ENCODE peak calls at places on chromosomes 13 and 19, in four cellular contexts. U is HepG2, J is H1, V is K562. F is an unnamed sample.

GRCh38 chr19:18514800-18515682 is 6.8 kb downstream of the ELL start:
- DNase-seq in J (no peak), U (peak), V (no peak), F (no peak)

GRCh38 chr19:54473071-54473941 is at the start of gene CDC42EP5:
- DNase-seq in U (no peak), J (no peak), V (peak), F (no peak)

GRCh38 chr13:95378603-95379002 is 77.4 kb upstream of the ABCC4 start:
- DNase-seq in U (no peak), V (no peak), J (no peak), F (no peak)

GRCh38 chr19:32748497-32748896 is 28.9 kb downstream of the TDRD12 start:
- DNase-seq in U (peak), J (no peak), V (peak), F (no peak)

GRCh38 chr19:51959791-51960190 is 26.8 kb downstream of the ZNF350 start:
- DNase-seq in U (no peak), J (no peak), V (no peak), F (no peak)

GRCh38 chr19:29696045-29696682 is 18.9 kb downstream of the C19orf12 start:
- DNase-seq in V (no peak), U (no peak), J (no peak), F (no peak)

GRCh38 chr19:1410136-1410786 is 2.9 kb downstream of the DAZAP1 start:
- DNase-seq in V (no peak), J (no peak), U (no peak), F (no peak)

GRCh38 chr19:54209058-54209747 is 8.5 kb downstream of the RPS9 start:
- DNase-seq in U (no peak), J (no peak), V (peak), F (no peak)

GRCh38 chr13:28251462-28251861 is 113.1 kb downstream of the PAN3 start:
- DNase-seq in V (no peak), J (no peak), U (no peak), F (no peak)

GRCh38 chr13:106865706-106866288 is 297.9 kb upstream of the ARGLU1 start:
- DNase-seq in J (no peak), V (no peak), U (no peak), F (no peak)

GRCh38 chr19:48445256-48445605 is 552 bp upstream of the GRWD1 start:
- DNase-seq in V (peak), J (no peak), U (peak), F (peak)

GRCh38 chr13:49347650-49348385 is 96.0 kb downstream of the CAB39L start:
- DNase-seq in V (no peak), U (no peak), J (no peak), F (no peak)

GRCh38 chr19:10655457-10656312 is 1.5 kb downstream of the ILF3 start:
- DNase-seq in U (peak), J (no peak), V (no peak), F (no peak)

GRCh38 chr13:42211704-42212103 is 60.2 kb upstream of the AKAP11 start:
- DNase-seq in J (no peak), V (no peak), U (no peak), F (no peak)

GRCh38 chr13:66114127-66114526 is 1116.0 kb downstream of the PCDH9 start:
- DNase-seq in J (no peak), V (no peak), U (no peak), F (no peak)

GRCh38 chr13:59261928-59262488 is 901.7 kb downstream of the DIAPH3 start:
- DNase-seq in J (no peak), U (peak), V (peak), F (no peak)

GRCh38 chr13:99974296-99974938 is 2.9 kb upstream of the ZIC5 start:
- DNase-seq in V (no peak), U (no peak), J (no peak), F (no peak)

GRCh38 chr19:10335149-10336053 is 2.1 kb upstream of the RAVER1 start:
- DNase-seq in U (no peak), J (no peak), V (no peak), F (no peak)

GRCh38 chr19:46990998-46991676 is 28.5 kb upstream of the NPAS1 start:
- DNase-seq in U (peak), J (peak), V (peak), F (peak)

GRCh38 chr19:4814625-4815425 is 16.7 kb downstream of the TICAM1 start:
- DNase-seq in V (no peak), J (no peak), U (no peak), F (no peak)

GRCh38 chr19:51016798-51017683 is 2.5 kb downstream of the KLK10 start:
- DNase-seq in J (peak), U (peak), V (peak), F (peak)

DNA sequence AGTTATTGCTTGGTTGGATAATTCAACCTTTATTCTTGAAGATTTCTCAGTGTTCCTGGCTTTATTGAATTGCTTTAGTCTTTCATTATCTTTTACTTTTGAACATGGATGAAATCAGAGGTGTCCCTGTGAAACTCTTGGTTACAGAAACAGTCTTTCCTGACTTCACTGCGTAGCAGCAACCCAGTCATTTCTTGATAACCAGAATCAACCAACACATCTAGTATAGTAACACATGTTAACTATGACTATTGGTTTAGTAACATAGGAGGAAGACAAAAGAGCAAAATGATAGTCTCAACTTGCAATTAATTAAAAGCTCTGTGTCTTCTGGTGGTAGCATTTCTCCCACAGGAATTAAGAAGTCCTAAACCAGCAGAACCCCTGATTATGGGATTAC is 393.6 kb downstream of the GPC5 start:
- DNase-seq in J (no peak), U (no peak), V (no peak), F (no peak)
- TF ChIP-seq FOSL1 in J (no peak), U (no peak), V (no peak), F (no peak)

GRCh38 chr19:2549701-2550191 is 73.8 kb downstream of the GADD45B start:
- DNase-seq in J (no peak), V (no peak), U (no peak), F (no peak)
- TF ChIP-seq POLR2AphosphoS5 in J (no peak), V (no peak), U (no peak), F (no peak)

GRCh38 chr19:16650821-16651220 is 9.1 kb downstream of the SMIM7 start:
- DNase-seq in U (no peak), V (no peak), J (no peak), F (no peak)

GRCh38 chr19:16654151-16654550 is 5.8 kb downstream of the SMIM7 start:
- DNase-seq in J (no peak), V (peak), U (peak), F (peak)

GRCh38 chr19:16655727-16656126 is 4.2 kb downstream of the SMIM7 start:
- DNase-seq in V (no peak), J (no peak), U (no peak), F (no peak)

GRCh38 chr19:16657384-16657783 is 2.6 kb downstream of the SMIM7 start:
- DNase-seq in U (no peak), V (no peak), J (no peak), F (no peak)

DNA sequence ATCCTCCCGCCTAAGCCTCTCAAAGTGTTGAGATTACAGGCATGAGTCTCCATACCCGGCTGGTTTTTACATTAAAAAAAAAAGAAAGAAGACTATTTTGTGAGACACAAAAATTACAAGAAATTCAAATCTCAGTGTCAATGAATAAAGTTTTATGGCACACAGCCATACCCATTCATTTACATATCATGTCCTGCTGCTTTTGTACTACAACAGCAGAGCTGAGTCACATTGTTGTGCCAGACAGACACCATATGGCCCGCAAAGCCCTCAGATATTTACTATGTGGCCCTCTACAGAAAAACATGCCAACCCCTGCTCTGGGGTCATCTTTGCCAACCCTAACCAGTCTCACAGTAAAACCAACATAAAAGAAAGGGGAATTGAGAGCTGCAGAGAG is 5.3 kb downstream of the SMIM7 start:
- DNase-seq in J (no peak), U (no peak), V (no peak), F (no peak)
- TF ChIP-seq FOSL1 in J (no peak), U (no peak), V (no peak), F (no peak)

DNA sequence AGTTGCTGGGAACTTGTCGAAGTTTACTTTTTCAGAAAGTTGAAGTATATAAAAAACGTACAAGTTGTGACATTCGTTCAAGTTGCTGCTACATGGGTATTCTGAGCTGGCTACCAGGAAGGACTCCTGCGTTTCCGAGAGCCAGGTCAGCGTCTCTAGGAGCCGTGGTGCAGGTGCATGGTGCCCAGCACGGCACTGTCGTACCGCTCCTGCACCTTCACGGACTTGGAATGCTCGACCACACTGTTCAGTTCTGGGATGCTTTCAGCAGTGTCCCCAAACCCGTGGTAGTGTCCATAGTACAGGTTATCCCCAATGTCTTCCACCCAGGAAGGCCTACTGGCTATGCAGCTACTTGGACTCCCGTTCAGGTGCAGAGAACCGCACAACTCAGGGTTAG is 35.4 kb downstream of the ANKRD10 start:
- DNase-seq in U (no peak), J (no peak), V (no peak), F (no peak)
- TF ChIP-seq POLR2AphosphoS5 in U (no peak), J (no peak), V (no peak), F (no peak)

DNA sequence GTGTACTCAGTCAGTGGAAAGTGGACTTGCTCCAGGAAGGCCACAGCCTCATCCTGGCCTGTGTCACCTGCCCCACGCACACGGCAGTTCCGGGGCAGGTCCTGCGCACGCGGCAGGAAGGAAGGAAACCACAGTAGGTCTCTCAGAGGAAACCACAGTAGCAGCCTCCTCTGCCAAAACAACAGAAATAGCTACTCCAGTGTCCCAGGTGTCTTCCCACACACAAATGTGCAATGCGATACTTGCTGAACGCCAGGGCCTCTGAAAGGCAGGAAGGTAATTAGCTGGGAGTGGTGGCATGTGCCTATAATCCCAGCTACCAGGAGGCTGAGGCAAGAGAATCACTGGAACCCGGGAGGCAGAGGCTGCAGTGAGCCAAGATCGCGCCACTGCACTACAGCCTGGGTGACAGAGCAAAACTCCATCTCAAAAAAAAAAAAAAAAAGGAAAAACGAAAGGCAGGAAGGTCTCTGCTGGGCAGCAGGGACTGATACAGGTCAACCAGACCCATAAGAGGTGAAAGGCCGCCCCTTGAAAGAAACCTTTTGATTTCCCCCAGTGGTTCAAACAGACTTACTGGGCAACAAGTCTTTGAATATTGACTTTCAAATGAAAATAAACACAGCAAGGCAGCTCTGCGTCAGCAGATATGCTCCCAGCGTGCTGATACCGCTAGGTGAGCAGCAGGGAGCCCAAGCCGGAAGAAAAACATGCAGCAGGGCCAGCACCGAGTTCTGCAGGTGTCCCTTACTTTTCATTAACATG is 49.5 kb downstream of the CRYL1 start:
- DNase-seq in U (no peak), J (no peak), V (no peak), F (no peak)
- TF ChIP-seq FOSL1 in U (no peak), J (no peak), V (no peak), F (no peak)

GRCh38 chr13:45339867-45340266 is 1.1 kb downstream of the TPT1 start:
- DNase-seq in V (no peak), U (no peak), J (no peak), F (no peak)
- TF ChIP-seq POLR2AphosphoS5 in V (no peak), U (no peak), J (no peak), F (no peak)